ENCODE peak calls at places on chromosomes 4 and X, in ten cellular contexts. V, L, H, G, C, Y, P, X, A and D are unnamed samples.
A peak's percentile ranks its signal among the peaks of the same experiment; 100 is the strongest.

GRCh38 chrX:24260827-24261550 is 52.9 kb downstream of the SUPT20HL2 start:
- DNase-seq in L (peak; percentile 66), G (peak; percentile 5), H (peak; percentile 38), P (no peak), C (peak; percentile 61), A (peak; percentile 27), X (no peak), Y (peak; percentile 47), V (no peak), D (peak; percentile 43)

GRCh38 chrX:21974011-21974385 is 33.5 kb downstream of the SMS start:
- DNase-seq in H (peak; percentile 29), X (no peak), G (no peak), C (no peak), Y (no peak), P (no peak), L (no peak), A (no peak), V (no peak), D (no peak)

GRCh38 chr4:47744843-47745382 is 93.0 kb downstream of the CORIN start:
- DNase-seq in V (no peak), L (no peak), A (no peak), Y (no peak), P (no peak), X (no peak), C (no peak), H (no peak), G (no peak), D (no peak)

GRCh38 chr4:12933760-12934221 is 550.3 kb downstream of the RAB28 start:
- DNase-seq in V (no peak), G (no peak), Y (no peak), H (peak; percentile 18), A (no peak), L (no peak), C (no peak), P (no peak), X (no peak), D (no peak)

GRCh38 chr4:30721353-30722091 is 1.4 kb downstream of the PCDH7 start:
- DNase-seq in C (peak; percentile 57), Y (peak; percentile 43), X (no peak), H (peak; percentile 80), P (peak; percentile 85), G (peak; percentile 65), V (no peak), L (no peak), A (peak; percentile 7), D (peak; percentile 53)

GRCh38 chr4:2791518-2792395 is 1.1 kb upstream of the SH3BP2 start:
- DNase-seq in X (no peak), G (no peak), C (no peak), V (no peak), L (no peak), P (no peak), A (no peak), H (peak; percentile 21), Y (no peak), D (peak; percentile 23)

GRCh38 chr4:31803511-31804195 is 1083.5 kb downstream of the PCDH7 start:
- DNase-seq in Y (peak; percentile 19), V (no peak), L (peak; percentile 21), P (no peak), A (no peak), X (no peak), C (peak; percentile 20), G (no peak), H (no peak), D (no peak)

GRCh38 chr4:103994059-103994458 is 274.3 kb upstream of the TACR3 start:
- DNase-seq in G (no peak), V (no peak), A (no peak), H (no peak), L (peak; percentile 30), Y (no peak), X (no peak), P (no peak), C (peak; percentile 1), D (no peak)

GRCh38 chr4:183165371-183165770 is 66.3 kb downstream of the WWC2 start:
- DNase-seq in C (no peak), A (no peak), L (no peak), Y (peak; percentile 70), G (no peak), X (no peak), V (no peak), H (no peak), P (no peak), D (no peak)

GRCh38 chrX:45619290-45619689 is 418.6 kb upstream of the DIPK2B start:
- DNase-seq in Y (peak; percentile 50), X (no peak), V (no peak), L (peak; percentile 10), C (no peak), P (no peak), G (no peak), H (no peak), A (no peak), D (no peak)

GRCh38 chrX:120604359-120604782 is 470 bp downstream of the MCTS1 start:
- DNase-seq in H (peak; percentile 41), V (no peak), Y (peak; percentile 51), P (peak; percentile 62), G (peak; percentile 38), A (no peak), L (no peak), X (no peak), C (peak; percentile 56), D (no peak)

GRCh38 chr4:143390764-143391163 is 54.1 kb downstream of the GAB1 start:
- DNase-seq in V (no peak), P (no peak), L (no peak), X (no peak), Y (no peak), A (no peak), G (no peak), H (peak; percentile 36), C (no peak), D (no peak)

GRCh38 chr4:102598759-102599379 is 97.7 kb downstream of the NFKB1 start:
- DNase-seq in Y (no peak), A (no peak), L (no peak), P (no peak), X (no peak), G (no peak), H (no peak), V (no peak), C (peak; percentile 28), D (no peak)

GRCh38 chr4:137543198-137543597 is 10.9 kb upstream of the PCDH18 start:
- DNase-seq in H (no peak), Y (no peak), X (no peak), L (no peak), V (no peak), G (no peak), P (no peak), C (no peak), A (no peak), D (no peak)

GRCh38 chr4:69828828-69829227 is 31.1 kb downstream of the SULT1E1 start:
- DNase-seq in A (no peak), P (no peak), V (no peak), G (no peak), L (no peak), X (no peak), H (no peak), C (peak; percentile 31), Y (peak; percentile 28), D (no peak)

GRCh38 chrX:153214934-153215333 is 35.9 kb downstream of the MAGEA1 start:
- DNase-seq in H (no peak), L (no peak), Y (no peak), C (no peak), P (no peak), G (no peak), A (no peak), V (no peak), X (no peak), D (no peak)

GRCh38 chr4:57137261-57137660 is 27.1 kb upstream of the IGFBP7 start:
- DNase-seq in V (no peak), C (no peak), Y (no peak), X (no peak), H (no peak), L (peak; percentile 61), P (no peak), G (no peak), A (no peak), D (no peak)

GRCh38 chr4:130080872-130081451 is 985.0 kb downstream of the C4orf33 start:
- DNase-seq in L (no peak), G (no peak), Y (no peak), P (no peak), C (no peak), X (no peak), A (no peak), V (no peak), H (peak; percentile 10), D (no peak)

GRCh38 chr4:159188646-159189045 is 85.8 kb downstream of the RAPGEF2 start:
- DNase-seq in G (no peak), C (no peak), Y (no peak), X (no peak), H (no peak), A (no peak), L (no peak), V (no peak), P (no peak), D (no peak)

GRCh38 chr4:184748251-184748652 is 14.4 kb upstream of the CENPU start:
- DNase-seq in L (no peak), Y (peak; percentile 29), H (peak; percentile 45), P (no peak), C (no peak), A (no peak), G (no peak), X (no peak), V (no peak), D (no peak)

GRCh38 chr4:152997235-152997735 is 61.2 kb downstream of the FHDC1 start:
- DNase-seq in X (no peak), P (no peak), C (no peak), L (no peak), A (no peak), Y (no peak), V (no peak), H (no peak), G (no peak), D (no peak)

GRCh38 chrX:38919202-38919601 is 117.9 kb downstream of the MID1IP1 start:
- DNase-seq in X (no peak), Y (no peak), P (no peak), A (no peak), V (no peak), H (no peak), C (no peak), L (no peak), G (no peak), D (no peak)

GRCh38 chrX:107880054-107880610 is 54.5 kb downstream of the MID2 start:
- DNase-seq in G (no peak), Y (no peak), P (no peak), A (no peak), C (no peak), X (no peak), V (no peak), L (no peak), H (no peak), D (no peak)

GRCh38 chr4:106615407-106615945 is 246.9 kb upstream of the GIMD1 start:
- DNase-seq in L (no peak), C (no peak), H (no peak), A (no peak), Y (no peak), X (no peak), P (no peak), V (no peak), G (no peak), D (no peak)

GRCh38 chrX:136636121-136636520 is 11.8 kb upstream of the CD40LG start:
- DNase-seq in H (no peak), X (no peak), C (no peak), L (no peak), V (no peak), Y (no peak), G (no peak), A (no peak), P (no peak), D (no peak)

GRCh38 chr4:769511-769910 is 56.4 kb downstream of the CPLX1 start:
- DNase-seq in X (no peak), G (no peak), A (no peak), Y (no peak), H (no peak), C (no peak), V (no peak), L (no peak), P (no peak), D (no peak)